ENCODE peak calls at places on chromosomes 12 and 14, in ten cellular contexts. T is body of pancreas, W is upper lobe of left lung, Y is A549, G is testis, Z is thyroid gland, E is uterus, D is heart left ventricle, P is ovary, A is K562. X is an unnamed sample.

GRCh38 chr14:30256627-30257026 is 302.3 kb upstream of the G2E3 start:
- DNase-seq in T (no peak), W (no peak), Y (no peak), G (no peak), Z (no peak), E (no peak), D (no peak), P (no peak), A (no peak), X (no peak)

GRCh38 chr12:110249105-110249504 is 31.9 kb upstream of the ATP2A2 start:
- DNase-seq in T (no peak), W (no peak), Y (no peak), G (no peak), Z (no peak), E (no peak), D (peak), P (no peak), A (no peak), X (no peak)

GRCh38 chr14:92945959-92946846 is 23.3 kb downstream of the CHGA start:
- DNase-seq in T (peak), W (peak), Y (peak), G (peak), Z (peak), E (no peak), D (peak), P (peak), A (no peak), X (no peak)

GRCh38 chr12:16756833-16757552 is 151.0 kb upstream of the LMO3 start:
- DNase-seq in T (no peak), W (no peak), Y (no peak), G (no peak), Z (no peak), E (no peak), D (no peak), P (no peak), A (no peak), X (no peak)

GRCh38 chr14:21268612-21269251 is 510 bp downstream of the HNRNPC start:
- DNase-seq in T (peak), W (no peak), Y (peak), G (peak), Z (peak), E (no peak), D (peak), P (peak), A (peak), X (peak)

GRCh38 chr12:16603265-16603915 is 2.6 kb downstream of the LMO3 start:
- DNase-seq in T (no peak), W (no peak), Y (no peak), G (no peak), Z (no peak), E (no peak), D (no peak), P (no peak), A (no peak), X (no peak)

GRCh38 chr14:99531221-99532096 is 50.2 kb downstream of the CCNK start:
- DNase-seq in T (no peak), W (no peak), Y (no peak), G (no peak), Z (no peak), E (no peak), D (no peak), P (no peak), A (no peak), X (no peak)

GRCh38 chr14:54425537-54426274 is 15.5 kb downstream of the CNIH1 start:
- DNase-seq in T (no peak), W (no peak), Y (no peak), G (no peak), Z (no peak), E (no peak), D (no peak), P (no peak), A (no peak), X (peak)

GRCh38 chr14:99320621-99321235 is 48.7 kb upstream of the BCL11B start:
- DNase-seq in T (no peak), W (no peak), Y (no peak), G (no peak), Z (no peak), E (no peak), D (no peak), P (no peak), A (no peak), X (no peak)

GRCh38 chr14:25250516-25250915 is 200.6 kb upstream of the STXBP6 start:
- DNase-seq in T (no peak), W (no peak), Y (no peak), G (no peak), Z (no peak), E (no peak), D (no peak), P (no peak), A (no peak), X (no peak)

GRCh38 chr14:69712217-69712565 is 54.8 kb upstream of the SRSF5 start:
- DNase-seq in T (no peak), W (no peak), Y (no peak), G (no peak), Z (no peak), E (no peak), D (no peak), P (no peak), A (no peak), X (no peak)

GRCh38 chr14:69713127-69713800 is 53.7 kb upstream of the SRSF5 start:
- DNase-seq in T (peak), W (no peak), Y (no peak), G (no peak), Z (no peak), E (no peak), D (no peak), P (no peak), A (no peak), X (no peak)

GRCh38 chr14:69713976-69714716 is 52.8 kb upstream of the SRSF5 start:
- DNase-seq in T (no peak), W (no peak), Y (no peak), G (no peak), Z (no peak), E (no peak), D (no peak), P (no peak), A (no peak), X (no peak)

GRCh38 chr14:69711471-69712216 is 55.3 kb upstream of the SRSF5 start:
- DNase-seq in T (no peak), W (peak), Y (no peak), G (no peak), Z (no peak), E (no peak), D (peak), P (no peak), A (no peak), X (no peak)

DNA sequence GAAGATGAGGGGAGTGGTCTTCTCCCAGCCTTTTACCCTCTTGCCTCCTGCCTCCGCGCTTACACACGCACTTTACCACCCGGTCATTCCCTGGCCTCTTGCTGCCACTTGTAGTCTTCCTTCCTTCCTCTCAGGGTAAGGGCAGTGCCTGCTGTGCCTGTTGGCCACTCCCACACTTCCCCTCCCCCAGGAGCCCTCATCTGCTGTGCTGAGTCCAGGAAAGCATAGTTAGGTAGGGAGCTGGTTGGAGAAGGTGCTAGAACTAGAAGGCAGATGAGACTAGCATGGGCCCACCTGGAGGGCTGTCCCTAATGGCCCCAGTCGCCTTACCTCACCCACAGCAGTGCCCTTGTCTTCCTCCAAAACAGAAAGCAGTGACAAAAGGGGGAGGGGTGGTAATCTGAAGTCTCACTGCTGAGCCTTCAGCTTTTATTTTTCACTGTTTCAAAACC is 54.3 kb upstream of the SRSF5 start:
- DNase-seq in T (peak), W (no peak), Y (no peak), G (peak), Z (peak), E (peak), D (peak), P (peak), A (no peak), X (no peak)
- TF ChIP-seq POLR2A in T (peak), W (no peak), Y (no peak), G (no peak), Z (no peak), E (no peak), D (no peak), P (no peak), A (no peak), X (no peak)

DNA sequence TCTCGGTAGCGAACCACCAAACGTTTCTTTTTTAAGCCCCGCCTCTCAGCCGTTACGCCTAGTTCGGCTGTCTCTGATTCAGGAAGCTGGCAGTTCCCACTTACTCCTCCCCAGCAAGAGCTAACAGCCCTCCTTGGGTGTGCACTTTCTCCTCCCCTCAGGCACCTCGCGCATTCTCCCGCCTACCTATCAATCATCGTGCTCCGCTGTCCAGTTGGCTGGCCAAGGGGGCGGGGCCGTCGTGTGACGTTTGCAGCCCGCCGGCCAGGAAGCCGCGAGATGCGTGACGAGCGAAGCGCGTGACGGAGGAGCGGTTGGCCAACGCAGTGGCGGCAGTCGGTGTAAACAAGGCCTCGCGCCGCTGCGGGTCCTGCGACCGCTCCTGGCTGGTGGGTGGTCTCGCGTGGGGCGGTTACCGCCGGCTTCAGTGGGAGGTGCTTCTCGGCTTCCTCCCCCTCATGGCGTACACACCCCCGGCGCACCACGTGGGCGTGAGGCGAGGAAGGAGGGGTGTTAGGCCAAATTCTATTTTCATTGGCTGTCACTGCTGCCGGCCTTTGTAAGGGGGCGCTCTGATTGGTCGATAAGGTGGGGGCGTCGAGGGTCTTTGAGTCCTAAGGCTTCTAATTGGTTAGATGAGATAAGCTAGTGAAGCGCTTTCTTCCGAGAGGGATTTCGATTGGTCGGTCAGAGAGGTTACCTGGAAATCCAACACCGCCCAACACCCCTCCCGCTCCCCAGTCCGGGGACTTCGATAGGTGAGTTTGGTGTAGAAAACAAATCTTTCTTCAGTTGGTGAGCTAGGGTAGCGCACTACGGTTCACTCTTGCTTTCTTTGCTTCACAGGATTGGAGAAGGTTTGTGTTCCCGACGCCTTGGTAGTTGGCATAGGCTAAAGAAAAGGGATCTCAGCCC is at the start of the genes DCAF11 and NRL:
- DNase-seq in T (peak), W (peak), Y (peak), G (peak), Z (peak), E (peak), D (peak), P (peak), A (peak), X (peak)
- TF ChIP-seq POLR2A in T (peak), W (no peak), Y (peak), G (no peak), Z (peak), E (peak), D (peak), P (peak), A (no peak), X (peak)

DNA sequence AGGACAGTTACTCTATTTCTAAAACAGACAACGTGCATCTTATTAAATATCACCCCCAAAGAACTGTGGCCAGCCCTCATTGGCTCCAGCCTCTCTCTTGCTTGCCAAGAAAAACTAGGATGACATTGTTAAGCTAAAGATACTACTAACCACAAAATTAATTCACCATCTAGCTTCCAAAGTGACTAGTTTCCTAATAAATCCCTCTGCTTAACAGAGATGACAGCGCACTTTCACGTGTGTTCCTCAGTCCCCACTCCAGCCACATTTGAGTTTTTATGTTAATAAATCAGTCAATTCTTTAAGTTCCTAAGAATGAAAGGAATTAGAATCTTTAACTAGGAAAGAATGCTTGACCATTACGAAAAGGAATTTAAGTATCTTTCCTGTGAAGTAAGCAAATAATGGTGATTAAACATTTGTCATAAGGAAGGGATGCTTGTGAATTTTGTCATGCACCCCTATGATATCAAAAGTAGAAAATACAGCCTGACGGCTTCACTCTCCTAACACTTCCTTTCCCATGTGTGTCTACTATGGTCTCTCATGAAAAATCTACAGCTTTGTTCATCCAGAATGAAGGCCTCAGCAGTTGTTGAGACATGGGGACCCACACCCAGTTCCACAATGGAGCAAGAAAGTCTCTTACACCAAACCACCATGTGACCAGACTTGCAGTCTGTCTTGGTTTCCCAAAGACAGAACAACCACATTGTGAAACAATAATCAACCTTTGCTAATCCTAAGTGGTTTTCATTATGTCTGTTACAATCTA is 8.1 kb downstream of the CORO1C start:
- DNase-seq in T (peak), W (no peak), Y (peak), G (no peak), Z (no peak), E (no peak), D (no peak), P (no peak), A (no peak), X (no peak)
- TF ChIP-seq POLR2A in T (no peak), W (no peak), Y (no peak), G (no peak), Z (no peak), E (no peak), D (no peak), P (no peak), A (no peak), X (peak)

GRCh38 chr12:5500326-5500659 is 68.4 kb downstream of the NTF3 start:
- DNase-seq in T (no peak), W (no peak), Y (no peak), G (no peak), Z (no peak), E (no peak), D (no peak), P (no peak), A (no peak), X (no peak)
- TF ChIP-seq POLR2A in T (no peak), W (no peak), Y (no peak), G (no peak), Z (no peak), E (no peak), D (no peak), P (no peak), A (no peak), X (no peak)